ENCODE peak calls at places on chromosome 1, in seven cellular contexts. F is NT2/D1, U is SW480, K is NCI-H510A, N is posterior vena cava, S is Panc1, Y is T-cell. M is an unnamed sample.

GRCh38 chr1:75725256-75725655 is 747 bp downstream of the ACADM start:
- DNase-seq in F (no peak), U (no peak), K (no peak), N (no peak), S (no peak), Y (no peak), M (no peak)

GRCh38 chr1:32392358-32392757 is 1.9 kb downstream of the BSDC1 start:
- DNase-seq in F (no peak), U (no peak), K (no peak), N (no peak), S (no peak), Y (no peak), M (no peak)

GRCh38 chr1:210302501-210302900 is 26.2 kb upstream of the HHAT start:
- DNase-seq in F (no peak), U (no peak), K (no peak), N (no peak), S (no peak), Y (no peak), M (no peak)

GRCh38 chr1:53341961-53342707 is 14.3 kb upstream of the LRP8 start:
- DNase-seq in F (no peak), U (no peak), K (no peak), N (peak; percentile 65), S (no peak), Y (no peak), M (no peak)

GRCh38 chr1:107401704-107402103 is 260.9 kb downstream of the NTNG1 start:
- DNase-seq in F (no peak), U (no peak), K (no peak), N (no peak), S (no peak), Y (no peak), M (no peak)

GRCh38 chr1:43522776-43523480 is 7.8 kb upstream of the PTPRF start:
- DNase-seq in F (no peak), U (peak; percentile 94), K (peak; percentile 91), N (peak; percentile 46), S (peak; percentile 84), Y (no peak), M (no peak)

GRCh38 chr1:174998569-174999215 is 1.1 kb upstream of the CACYBP start:
- DNase-seq in F (peak; percentile 47), U (peak; percentile 82), K (peak; percentile 38), N (no peak), S (peak; percentile 48), Y (peak; percentile 52), M (no peak)

GRCh38 chr1:212827377-212827776 is 20.1 kb downstream of the SPATA45 start:
- DNase-seq in F (no peak), U (no peak), K (no peak), N (no peak), S (no peak), Y (no peak), M (no peak)

GRCh38 chr1:118185083-118185899 is at the start of gene SPAG17:
- DNase-seq in F (peak; percentile 97), U (no peak), K (peak; percentile 13), N (peak; percentile 89), S (no peak), Y (no peak), M (no peak)

GRCh38 chr1:205351984-205352713 is 4.6 kb downstream of the KLHDC8A start:
- DNase-seq in F (no peak), U (peak; percentile 78), K (peak; percentile 86), N (peak; percentile 69), S (no peak), Y (no peak), M (no peak)

GRCh38 chr1:220182081-220182480 is 88.1 kb downstream of the IARS2 start:
- DNase-seq in F (no peak), U (no peak), K (no peak), N (no peak), S (no peak), Y (no peak), M (no peak)

GRCh38 chr1:91582431-91582921 is 81.8 kb downstream of the CDC7 start:
- DNase-seq in F (no peak), U (no peak), K (no peak), N (no peak), S (no peak), Y (no peak), M (no peak)

GRCh38 chr1:29286194-29286767 is 50.0 kb downstream of the PTPRU start:
- DNase-seq in F (no peak), U (no peak), K (no peak), N (no peak), S (no peak), Y (no peak), M (no peak)

GRCh38 chr1:167477962-167478361 is 40.4 kb downstream of the CD247 start:
- DNase-seq in F (no peak), U (no peak), K (no peak), N (no peak), S (no peak), Y (no peak), M (no peak)

GRCh38 chr1:202589190-202589680 is 121.0 kb downstream of the SYT2 start:
- DNase-seq in F (peak; percentile 95), U (peak; percentile 94), K (no peak), N (peak; percentile 96), S (peak; percentile 99), Y (no peak), M (no peak)

GRCh38 chr1:19255288-19255687 is 3.7 kb downstream of the MRTO4 start:
- DNase-seq in F (no peak), U (no peak), K (no peak), N (no peak), S (no peak), Y (no peak), M (no peak)

GRCh38 chr1:101436100-101436511 is 199.3 kb downstream of the S1PR1 start:
- DNase-seq in F (no peak), U (no peak), K (no peak), N (no peak), S (no peak), Y (no peak), M (peak; percentile 82)

GRCh38 chr1:34268311-34269042 is 91.8 kb downstream of the C1orf94 start:
- DNase-seq in F (no peak), U (no peak), K (no peak), N (peak; percentile 79), S (no peak), Y (no peak), M (no peak)

GRCh38 chr1:93338426-93338825 is 7.3 kb upstream of the DR1 start:
- DNase-seq in F (no peak), U (no peak), K (no peak), N (no peak), S (no peak), Y (no peak), M (no peak)

GRCh38 chr1:115112496-115113375 is 23.4 kb upstream of the TSPAN2 start:
- DNase-seq in F (peak; percentile 40), U (peak; percentile 8), K (no peak), N (no peak), S (no peak), Y (peak; percentile 19), M (no peak)

GRCh38 chr1:92030701-92031107 is 919 bp downstream of the EPHX4 start:
- DNase-seq in F (no peak), U (peak; percentile 92), K (peak; percentile 18), N (no peak), S (no peak), Y (no peak), M (no peak)

GRCh38 chr1:76640092-76640491 is 227.2 kb upstream of the ST6GALNAC5 start:
- DNase-seq in F (no peak), U (peak; percentile 68), K (no peak), N (no peak), S (no peak), Y (no peak), M (no peak)

GRCh38 chr1:211305044-211305443 is 21.6 kb upstream of the TRAF5 start:
- DNase-seq in F (no peak), U (no peak), K (no peak), N (no peak), S (no peak), Y (no peak), M (no peak)

GRCh38 chr1:244413736-244414135 is 38.0 kb downstream of the ADSS2 start:
- DNase-seq in F (no peak), U (no peak), K (no peak), N (no peak), S (no peak), Y (no peak), M (no peak)

GRCh38 chr1:169894424-169895145 is 889 bp upstream of the SCYL3 start:
- DNase-seq in F (no peak), U (no peak), K (no peak), N (no peak), S (no peak), Y (no peak), M (no peak)

GRCh38 chr1:41626146-41626545 is 141.7 kb upstream of the EDN2 start:
- DNase-seq in F (no peak), U (peak; percentile 30), K (peak; percentile 14), N (no peak), S (no peak), Y (no peak), M (no peak)

GRCh38 chr1:14735861-14736260 is 137.4 kb downstream of the KAZN start:
- DNase-seq in F (no peak), U (peak; percentile 30), K (no peak), N (no peak), S (no peak), Y (no peak), M (no peak)

GRCh38 chr1:26318338-26319064 is 743 bp downstream of the CD52 start:
- DNase-seq in F (no peak), U (no peak), K (no peak), N (no peak), S (no peak), Y (no peak), M (no peak)